ENCODE peak calls at places on chromosomes 7 and 10, in four cellular contexts. L is PC-3, U is PC-9, S is hepatocyte. F is an unnamed sample.

GRCh38 chr10:11303671-11304170 is 286.0 kb downstream of the CELF2 start:
- DNase-seq in S (no peak), L (no peak), U (no peak), F (peak)

GRCh38 chr7:133054167-133054840 is 27.6 kb downstream of the CHCHD3 start:
- DNase-seq in U (no peak), L (no peak), S (no peak), F (peak)

GRCh38 chr7:133355325-133355708 is 102.4 kb downstream of the EXOC4 start:
- DNase-seq in L (no peak), S (no peak), U (no peak), F (peak)

GRCh38 chr7:99624487-99624886 is 7.7 kb downstream of the ZSCAN25 start:
- DNase-seq in L (no peak), S (no peak), U (no peak), F (no peak)

GRCh38 chr7:75945297-75946168 is 30.6 kb downstream of the POR start:
- DNase-seq in S (peak), U (peak), L (peak), F (peak)

GRCh38 chr7:92747041-92747835 is 89.1 kb downstream of the CDK6 start:
- DNase-seq in S (no peak), U (no peak), L (peak), F (peak)

GRCh38 chr10:73591935-73592699 is 975 bp upstream of the USP54 start:
- DNase-seq in S (peak), L (peak), U (peak), F (peak)

GRCh38 chr7:91344911-91345310 is 80.7 kb downstream of the FZD1 start:
- DNase-seq in S (no peak), L (no peak), U (no peak), F (peak)

GRCh38 chr7:37505750-37506353 is 57.2 kb upstream of the ELMO1 start:
- DNase-seq in L (no peak), S (no peak), U (no peak), F (no peak)

GRCh38 chr10:93954299-93954698 is 39.4 kb upstream of the PLCE1 start:
- DNase-seq in S (no peak), L (peak), U (no peak), F (no peak)

GRCh38 chr7:66505531-66506451 is 122.9 kb upstream of the KCTD7 start:
- DNase-seq in S (no peak), L (no peak), U (no peak), F (peak)

GRCh38 chr7:16753932-16754571 is 497 bp downstream of the TSPAN13 start:
- DNase-seq in S (peak), L (peak), U (no peak), F (peak)

GRCh38 chr10:112991888-112992491 is 41.9 kb downstream of the TCF7L2 start:
- DNase-seq in L (no peak), U (no peak), S (no peak), F (no peak)

GRCh38 chr7:893686-894085 is 17.3 kb downstream of the GET4 start:
- DNase-seq in L (no peak), U (no peak), S (no peak), F (no peak)

GRCh38 chr10:74825033-74825370 is 1.4 kb upstream of the KAT6B start:
- DNase-seq in L (no peak), U (no peak), S (peak), F (no peak)

GRCh38 chr7:81842361-81842760 is 72.5 kb upstream of the HGF start:
- DNase-seq in L (no peak), S (peak), U (no peak), F (no peak)

GRCh38 chr10:70578371-70578947 is 24.1 kb downstream of the PRF1 start:
- DNase-seq in U (peak), L (peak), S (no peak), F (peak)

GRCh38 chr7:24932815-24933214 is 47.2 kb downstream of the OSBPL3 start:
- DNase-seq in U (no peak), S (no peak), L (no peak), F (no peak)

GRCh38 chr10:98608417-98608816 is 161.7 kb upstream of the HPS1 start:
- DNase-seq in S (no peak), L (no peak), U (no peak), F (no peak)

GRCh38 chr10:73485320-73485719 is 10.5 kb downstream of the PPP3CB start:
- DNase-seq in L (no peak), U (no peak), S (no peak), F (no peak)

GRCh38 chr10:133379152-133379800 is at the start of gene PAOX:
- DNase-seq in S (peak), U (no peak), L (no peak), F (peak)

GRCh38 chr7:144468990-144469732 is 65.7 kb upstream of the NOBOX start:
- DNase-seq in U (peak), S (peak), L (no peak), F (no peak)

GRCh38 chr10:24382596-24382978 is 173.6 kb downstream of the KIAA1217 start:
- DNase-seq in U (no peak), L (no peak), S (no peak), F (no peak)
- H3K27ac ChIP-seq in U (no peak), L (no peak), S (peak), F (no peak)

GRCh38 chr10:100735345-100736143 is 9.8 kb upstream of the PAX2 start:
- DNase-seq in S (no peak), U (no peak), L (no peak), F (no peak)
- TF ChIP-seq EZH2 in S (peak), U (no peak), L (no peak), F (peak)

GRCh38 chr10:29635711-29636144 is 957 bp upstream of the SVIL start:
- DNase-seq in L (no peak), U (no peak), S (peak), F (peak)
- H3K27ac ChIP-seq in L (peak), U (peak), S (peak), F (peak)

GRCh38 chr7:155513543-155514285 is 32.6 kb downstream of the CNPY1 start:
- DNase-seq in L (no peak), S (no peak), U (no peak), F (no peak)

GRCh38 chr7:155510975-155511595 is 35.3 kb downstream of the CNPY1 start:
- DNase-seq in L (no peak), U (no peak), S (no peak), F (no peak)

GRCh38 chr7:155512246-155512887 is 34.0 kb downstream of the CNPY1 start:
- DNase-seq in U (no peak), S (no peak), L (no peak), F (no peak)

GRCh38 chr7:155509725-155510551 is 36.4 kb downstream of the CNPY1 start:
- DNase-seq in S (no peak), L (no peak), U (no peak), F (no peak)

DNA sequence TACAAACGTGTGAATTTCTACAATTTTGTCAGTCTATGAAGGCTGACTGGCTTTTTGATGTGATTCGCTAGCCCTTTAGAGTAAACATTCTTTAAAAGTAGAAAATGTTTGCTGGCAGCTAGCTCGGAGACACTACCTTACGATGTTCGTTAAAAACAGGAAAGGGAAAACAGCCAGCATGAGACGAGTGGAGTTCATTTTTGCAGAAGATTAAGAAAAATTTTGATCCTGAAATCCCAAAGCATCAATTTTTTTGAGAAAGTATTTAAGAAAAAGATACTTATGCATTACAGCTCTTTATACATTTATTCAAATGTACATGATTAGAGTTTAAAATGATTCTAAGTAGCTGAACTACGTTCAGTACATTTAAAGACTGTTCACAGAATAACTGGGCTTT is 34.8 kb downstream of the CNPY1 start:
- DNase-seq in U (no peak), S (no peak), L (no peak), F (no peak)
- TF ChIP-seq EZH2 in U (no peak), S (no peak), L (no peak), F (no peak)

GRCh38 chr10:30057421-30057841 is 2.0 kb downstream of the JCAD start:
- DNase-seq in U (peak), L (peak), S (no peak), F (peak)
- H3K27ac ChIP-seq in U (peak), L (peak), S (peak), F (no peak)

GRCh38 chr10:97320480-97321031 is 1.5 kb downstream of the FRAT1 start:
- DNase-seq in L (no peak), S (no peak), U (no peak), F (no peak)
- TF ChIP-seq EZH2 in L (no peak), S (no peak), U (no peak), F (no peak)

DNA sequence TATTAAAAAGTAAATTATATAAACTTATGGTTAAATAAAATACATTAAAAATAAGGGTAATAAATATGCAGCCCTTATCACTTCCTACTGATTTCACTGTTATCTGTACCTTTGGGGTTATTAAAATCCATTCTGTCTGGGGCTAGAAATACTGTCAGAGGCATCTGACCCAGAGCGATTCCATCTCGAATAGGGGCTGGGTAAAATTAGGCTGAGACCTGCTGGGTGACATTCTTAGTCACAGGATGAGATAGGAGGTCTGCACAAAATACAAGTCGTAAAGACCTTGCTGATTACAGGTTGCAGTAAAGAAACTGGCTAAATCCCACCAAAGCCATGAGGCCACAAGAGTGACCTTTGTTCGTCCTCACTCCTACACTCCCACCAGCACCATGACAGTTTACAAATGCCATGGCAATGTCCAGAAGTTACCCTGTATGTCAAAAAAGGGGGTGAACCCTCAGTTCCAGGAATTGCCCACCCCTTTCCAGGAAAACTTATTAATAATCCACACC is 77.6 kb downstream of the COBL start:
- DNase-seq in S (no peak), U (no peak), L (no peak), F (no peak)
- H3K27ac ChIP-seq in S (no peak), U (no peak), L (no peak), F (no peak)

DNA sequence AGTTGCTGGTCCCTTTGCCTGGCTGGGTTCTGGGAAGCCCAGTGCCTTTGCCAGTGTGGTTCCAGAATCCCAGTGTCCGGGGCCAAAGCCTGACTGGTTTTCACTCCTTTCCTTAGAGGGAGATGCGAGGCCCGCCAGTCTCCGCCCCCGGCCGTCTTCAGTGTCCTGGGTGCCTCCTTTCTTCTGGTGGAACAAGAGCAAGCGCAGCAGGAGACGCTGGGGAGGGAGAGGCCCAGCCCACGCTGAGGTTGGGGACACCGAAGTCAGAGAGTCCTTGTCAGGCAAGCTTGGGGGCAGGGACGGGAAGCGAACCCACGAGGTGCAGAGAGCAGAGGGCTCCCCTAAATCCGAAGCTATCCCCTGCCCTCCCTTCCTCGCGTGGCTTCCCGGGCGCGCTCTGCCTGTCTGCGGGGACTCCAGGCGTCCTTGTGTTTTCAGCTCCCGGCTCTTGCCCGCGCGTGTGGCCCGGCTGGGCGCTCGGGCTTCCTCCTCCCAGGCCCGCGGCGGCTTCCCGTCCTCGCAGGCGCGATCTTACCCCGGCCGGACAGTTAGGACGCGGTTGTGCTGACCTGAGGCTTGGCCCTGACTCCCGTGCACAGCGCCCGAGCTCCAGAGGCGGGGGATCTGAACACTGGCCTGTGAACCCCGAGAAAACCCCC is 60.6 kb upstream of the UBE3C start:
- DNase-seq in S (peak), L (no peak), U (no peak), F (peak)
- TF ChIP-seq EZH2 in S (no peak), L (no peak), U (no peak), F (no peak)

GRCh38 chr7:124034754-124035100 is 1.9 kb upstream of the TMEM229A start:
- DNase-seq in L (no peak), U (no peak), S (no peak), F (no peak)

GRCh38 chr7:124031919-124032318 is 948 bp downstream of the TMEM229A start:
- DNase-seq in S (no peak), L (no peak), U (no peak), F (no peak)

GRCh38 chr7:124032369-124033092 is at the start of gene TMEM229A:
- DNase-seq in L (peak), S (peak), U (no peak), F (peak)

GRCh38 chr7:124033807-124034753 is 1.2 kb upstream of the TMEM229A start:
- DNase-seq in S (no peak), U (no peak), L (no peak), F (no peak)

GRCh38 chr7:124033093-124033806 is 383 bp upstream of the TMEM229A start:
- DNase-seq in L (no peak), U (no peak), S (peak), F (peak)
- H3K27ac ChIP-seq in L (no peak), U (no peak), S (no peak), F (no peak)

GRCh38 chr10:42753507-42754154 is 29.0 kb upstream of the BMS1 start:
- DNase-seq in U (no peak), L (no peak), S (peak), F (no peak)
- TF ChIP-seq EZH2 in U (no peak), L (peak), S (peak), F (peak)